ENCODE peak calls at places on chromosome 12, in eight cellular contexts. V, G, Z, Q, P, J, F and L are unnamed samples.

GRCh38 chr12:91225316-91225715 is 42.7 kb upstream of the DCN start:
- DNase-seq in V (no peak), G (no peak), Z (no peak), Q (no peak), P (no peak), J (no peak), F (no peak), L (no peak)

GRCh38 chr12:74412607-74413230 is 124.9 kb upstream of the ATXN7L3B start:
- DNase-seq in V (peak; percentile 1), G (no peak), Z (no peak), Q (no peak), P (no peak), J (no peak), F (no peak), L (peak; percentile 39)

GRCh38 chr12:31765931-31766330 is 37.1 kb upstream of the AMN1 start:
- DNase-seq in V (no peak), G (no peak), Z (no peak), Q (no peak), P (no peak), J (no peak), F (no peak), L (no peak)

GRCh38 chr12:19036673-19037357 is 92.7 kb upstream of the PLEKHA5 start:
- DNase-seq in V (no peak), G (no peak), Z (no peak), Q (no peak), P (no peak), J (no peak), F (no peak), L (no peak)

GRCh38 chr12:39553476-39553875 is 66.1 kb downstream of the ABCD2 start:
- DNase-seq in V (no peak), G (no peak), Z (no peak), Q (no peak), P (no peak), J (no peak), F (no peak), L (no peak)

GRCh38 chr12:43764528-43764927 is 5.8 kb downstream of the IRAK4 start:
- DNase-seq in V (no peak), G (no peak), Z (no peak), Q (no peak), P (no peak), J (no peak), F (no peak), L (no peak)

GRCh38 chr12:42759622-42760273 is 170.2 kb upstream of the PRICKLE1 start:
- DNase-seq in V (peak; percentile 85), G (no peak), Z (peak; percentile 63), Q (no peak), P (no peak), J (no peak), F (no peak), L (peak; percentile 9)

GRCh38 chr12:41476499-41476898 is 288.4 kb downstream of the PDZRN4 start:
- DNase-seq in V (no peak), G (no peak), Z (no peak), Q (no peak), P (no peak), J (no peak), F (no peak), L (no peak)

GRCh38 chr12:106106892-106107291 is 31.9 kb downstream of the NUAK1 start:
- DNase-seq in V (no peak), G (no peak), Z (no peak), Q (no peak), P (no peak), J (no peak), F (no peak), L (peak; percentile 71)

GRCh38 chr12:79366374-79366773 is 324.4 kb downstream of the PAWR start:
- DNase-seq in V (no peak), G (no peak), Z (no peak), Q (no peak), P (no peak), J (no peak), F (no peak), L (peak; percentile 84)

GRCh38 chr12:115455268-115455681 is 771.3 kb upstream of the TBX3 start:
- DNase-seq in V (no peak), G (no peak), Z (no peak), Q (no peak), P (peak; percentile 43), J (no peak), F (no peak), L (no peak)

GRCh38 chr12:25388216-25388615 is 137.5 kb upstream of the KRAS start:
- DNase-seq in V (peak; percentile 20), G (no peak), Z (no peak), Q (no peak), P (no peak), J (peak; percentile 67), F (no peak), L (no peak)

GRCh38 chr12:18403182-18403581 is 141.9 kb downstream of the PIK3C2G start:
- DNase-seq in V (no peak), G (no peak), Z (no peak), Q (no peak), P (no peak), J (no peak), F (no peak), L (no peak)

GRCh38 chr12:56818629-56819028 is 55.5 kb downstream of the HSD17B6 start:
- DNase-seq in V (no peak), G (no peak), Z (no peak), Q (no peak), P (no peak), J (no peak), F (no peak), L (no peak)

GRCh38 chr12:69639400-69640016 is 28.8 kb upstream of the LRRC10 start:
- DNase-seq in V (peak; percentile 42), G (peak; percentile 52), Z (peak; percentile 76), Q (peak; percentile 37), P (peak; percentile 78), J (peak; percentile 76), F (no peak), L (peak; percentile 41)

GRCh38 chr12:122064780-122065588 is 13.6 kb upstream of the MLXIP start:
- DNase-seq in V (no peak), G (peak; percentile 92), Z (no peak), Q (no peak), P (peak; percentile 78), J (no peak), F (no peak), L (no peak)